ENCODE peak calls at places on chromosomes 6 and 20, in nine cellular contexts. Y is HFF-Myc, E is left ventricle myocardium inferior, U is Kasumi-1, Z is AG09319, B is fibroblast of mammary gland, T is HEK293T, L is T-helper 2 cell, V is smooth muscle cell of the brain vasculature. I is an unnamed sample.

GRCh38 chr6:136550330-136551071 is at the start of gene MAP7:
- DNase-seq in Y (no peak), E (peak), U (no peak), Z (no peak), B (no peak), T (peak), L (peak), V (no peak), I (peak)

GRCh38 chr20:50259705-50260479 is 69.3 kb downstream of the CEBPB start:
- DNase-seq in Y (no peak), E (peak), U (no peak), Z (no peak), B (no peak), T (no peak), L (no peak), V (no peak), I (no peak)

GRCh38 chr6:73389854-73390253 is 4.8 kb upstream of the DDX43 start:
- DNase-seq in Y (no peak), E (no peak), U (no peak), Z (no peak), B (no peak), T (no peak), L (no peak), V (no peak), I (no peak)

GRCh38 chr6:105382477-105382876 is 20.4 kb downstream of the PREP start:
- DNase-seq in Y (no peak), E (no peak), U (no peak), Z (no peak), B (no peak), T (no peak), L (no peak), V (no peak), I (no peak)

GRCh38 chr6:113646701-113647100 is 210.4 kb upstream of the MARCKS start:
- DNase-seq in Y (no peak), E (no peak), U (no peak), Z (no peak), B (no peak), T (no peak), L (no peak), V (no peak), I (no peak)

GRCh38 chr6:27760464-27760863 is 151.7 kb downstream of the OR2B2 start:
- DNase-seq in Y (no peak), E (no peak), U (no peak), Z (no peak), B (no peak), T (no peak), L (no peak), V (no peak), I (no peak)

GRCh38 chr6:113818528-113818927 is 38.6 kb upstream of the MARCKS start:
- DNase-seq in Y (no peak), E (no peak), U (no peak), Z (no peak), B (no peak), T (no peak), L (no peak), V (no peak), I (no peak)

GRCh38 chr20:51378171-51378928 is 164.2 kb downstream of the NFATC2 start:
- DNase-seq in Y (no peak), E (no peak), U (no peak), Z (no peak), B (no peak), T (no peak), L (no peak), V (no peak), I (peak)

GRCh38 chr6:16757332-16757731 is 3.9 kb downstream of the ATXN1 start:
- DNase-seq in Y (no peak), E (no peak), U (no peak), Z (no peak), B (peak), T (no peak), L (no peak), V (no peak), I (no peak)

GRCh38 chr6:150435832-150436231 is 67.0 kb downstream of the IYD start:
- DNase-seq in Y (no peak), E (no peak), U (no peak), Z (no peak), B (peak), T (no peak), L (no peak), V (no peak), I (no peak)

GRCh38 chr20:37266940-37267683 is 5.5 kb upstream of the GHRH start:
- DNase-seq in Y (no peak), E (no peak), U (no peak), Z (no peak), B (no peak), T (no peak), L (no peak), V (no peak), I (no peak)

GRCh38 chr6:79600313-79601019 is 30.7 kb upstream of the SH3BGRL2 start:
- DNase-seq in Y (no peak), E (no peak), U (no peak), Z (no peak), B (no peak), T (no peak), L (no peak), V (no peak), I (no peak)

GRCh38 chr20:1619861-1620444 is at the start of gene SIRPB1:
- DNase-seq in Y (no peak), E (no peak), U (peak), Z (no peak), B (no peak), T (no peak), L (no peak), V (no peak), I (peak)

GRCh38 chr6:158457616-158458278 is 102.1 kb upstream of the TMEM181 start:
- DNase-seq in Y (no peak), E (no peak), U (no peak), Z (no peak), B (peak), T (no peak), L (no peak), V (no peak), I (no peak)

GRCh38 chr6:90384720-90385119 is 88.1 kb upstream of the BACH2 start:
- DNase-seq in Y (no peak), E (no peak), U (no peak), Z (no peak), B (no peak), T (no peak), L (no peak), V (no peak), I (no peak)

GRCh38 chr6:13355043-13355945 is 27.0 kb upstream of the TBC1D7 start:
- DNase-seq in Y (peak), E (no peak), U (peak), Z (peak), B (peak), T (no peak), L (no peak), V (peak), I (peak)

GRCh38 chr20:36644032-36644712 is 1.8 kb downstream of the SLA2 start:
- DNase-seq in Y (no peak), E (no peak), U (no peak), Z (no peak), B (no peak), T (no peak), L (peak), V (no peak), I (peak)

GRCh38 chr20:63734111-63734945 is 2.1 kb upstream of the LIME1 start:
- DNase-seq in Y (no peak), E (no peak), U (no peak), Z (no peak), B (no peak), T (peak), L (no peak), V (no peak), I (no peak)

GRCh38 chr6:27139753-27140522 is 107.6 kb upstream of the PRSS16 start:
- DNase-seq in Y (no peak), E (no peak), U (peak), Z (no peak), B (no peak), T (no peak), L (no peak), V (no peak), I (peak)

I was measured in activated CD8-positive, alpha-beta T cell treated with anti-CD3 and anti-CD28 coated beads for 36 hours.